ENCODE peak calls at places on chromosomes 2 and 18, in nine cellular contexts. One of them, this sample, is unnamed.

GRCh38 chr2:15584767-15585469 is 6.8 kb upstream of the DDX1 start:
- DNase-seq in cerebellar cortex: no peak
- DNase-seq in substantia nigra: no peak
- DNase-seq in CD14-positive monocyte: no peak
- DNase-seq in HS-5: no peak
- DNase-seq in transverse colon: no peak
- DNase-seq in adrenal gland: no peak
- DNase-seq in frontal cortex: no peak
- DNase-seq in GM18507: no peak
- DNase-seq in this sample: no peak

GRCh38 chr2:36889782-36890181 is 76.6 kb downstream of the STRN start:
- DNase-seq in CD14-positive monocyte: no peak
- DNase-seq in cerebellar cortex: no peak
- DNase-seq in adrenal gland: no peak
- DNase-seq in transverse colon: no peak
- DNase-seq in HS-5: peak
- DNase-seq in frontal cortex: peak
- DNase-seq in GM18507: no peak
- DNase-seq in substantia nigra: no peak
- DNase-seq in this sample: no peak

GRCh38 chr2:85678384-85678783 is 10.4 kb upstream of the SFTPB start:
- DNase-seq in frontal cortex: no peak
- DNase-seq in substantia nigra: no peak
- DNase-seq in transverse colon: no peak
- DNase-seq in GM18507: no peak
- DNase-seq in cerebellar cortex: no peak
- DNase-seq in CD14-positive monocyte: no peak
- DNase-seq in HS-5: no peak
- DNase-seq in adrenal gland: no peak
- DNase-seq in this sample: no peak

GRCh38 chr2:73825408-73825807 is 3.4 kb upstream of the STAMBP start:
- DNase-seq in adrenal gland: no peak
- DNase-seq in GM18507: no peak
- DNase-seq in CD14-positive monocyte: no peak
- DNase-seq in cerebellar cortex: no peak
- DNase-seq in HS-5: no peak
- DNase-seq in substantia nigra: no peak
- DNase-seq in frontal cortex: no peak
- DNase-seq in transverse colon: no peak
- DNase-seq in this sample: no peak

GRCh38 chr2:181025004-181025403 is 44.6 kb downstream of the UBE2E3 start:
- DNase-seq in frontal cortex: no peak
- DNase-seq in transverse colon: no peak
- DNase-seq in adrenal gland: no peak
- DNase-seq in cerebellar cortex: no peak
- DNase-seq in substantia nigra: no peak
- DNase-seq in HS-5: no peak
- DNase-seq in GM18507: no peak
- DNase-seq in CD14-positive monocyte: no peak
- DNase-seq in this sample: peak

GRCh38 chr18:63523660-63524059 is 18.5 kb upstream of the SERPINB12 start:
- DNase-seq in GM18507: no peak
- DNase-seq in cerebellar cortex: no peak
- DNase-seq in adrenal gland: no peak
- DNase-seq in substantia nigra: no peak
- DNase-seq in transverse colon: no peak
- DNase-seq in CD14-positive monocyte: no peak
- DNase-seq in HS-5: no peak
- DNase-seq in frontal cortex: no peak
- DNase-seq in this sample: no peak

GRCh38 chr2:200455958-200456421 is 53.9 kb downstream of the KCTD18 start:
- DNase-seq in adrenal gland: peak
- DNase-seq in GM18507: no peak
- DNase-seq in frontal cortex: no peak
- DNase-seq in cerebellar cortex: no peak
- DNase-seq in HS-5: no peak
- DNase-seq in substantia nigra: no peak
- DNase-seq in transverse colon: no peak
- DNase-seq in CD14-positive monocyte: no peak
- DNase-seq in this sample: no peak

GRCh38 chr2:225398372-225398771 is 1.1 kb upstream of the NYAP2 start:
- DNase-seq in HS-5: no peak
- DNase-seq in substantia nigra: no peak
- DNase-seq in transverse colon: no peak
- DNase-seq in frontal cortex: no peak
- DNase-seq in cerebellar cortex: no peak
- DNase-seq in adrenal gland: no peak
- DNase-seq in CD14-positive monocyte: no peak
- DNase-seq in GM18507: no peak
- DNase-seq in this sample: no peak

GRCh38 chr2:150296795-150297546 is 190.5 kb downstream of the RND3 start:
- DNase-seq in adrenal gland: no peak
- DNase-seq in transverse colon: no peak
- DNase-seq in GM18507: no peak
- DNase-seq in frontal cortex: no peak
- DNase-seq in cerebellar cortex: no peak
- DNase-seq in CD14-positive monocyte: no peak
- DNase-seq in substantia nigra: no peak
- DNase-seq in HS-5: no peak
- DNase-seq in this sample: no peak

GRCh38 chr2:223834431-223834830 is 3.0 kb downstream of the AP1S3 start:
- DNase-seq in cerebellar cortex: no peak
- DNase-seq in CD14-positive monocyte: no peak
- DNase-seq in adrenal gland: no peak
- DNase-seq in transverse colon: no peak
- DNase-seq in GM18507: no peak
- DNase-seq in HS-5: no peak
- DNase-seq in frontal cortex: no peak
- DNase-seq in substantia nigra: no peak
- DNase-seq in this sample: no peak

GRCh38 chr18:48797841-48798255 is 152.9 kb downstream of the SMAD7 start:
- DNase-seq in CD14-positive monocyte: no peak
- DNase-seq in substantia nigra: no peak
- DNase-seq in adrenal gland: peak
- DNase-seq in frontal cortex: no peak
- DNase-seq in GM18507: no peak
- DNase-seq in HS-5: no peak
- DNase-seq in transverse colon: peak
- DNase-seq in cerebellar cortex: peak
- DNase-seq in this sample: peak

GRCh38 chr2:227815066-227815465 is 1.4 kb downstream of the CCL20 start:
- DNase-seq in cerebellar cortex: no peak
- DNase-seq in CD14-positive monocyte: no peak
- DNase-seq in frontal cortex: no peak
- DNase-seq in GM18507: no peak
- DNase-seq in transverse colon: no peak
- DNase-seq in HS-5: no peak
- DNase-seq in adrenal gland: no peak
- DNase-seq in substantia nigra: no peak
- DNase-seq in this sample: no peak

GRCh38 chr2:195710407-195710806 is 53.4 kb downstream of the SLC39A10 start:
- DNase-seq in cerebellar cortex: no peak
- DNase-seq in CD14-positive monocyte: no peak
- DNase-seq in transverse colon: no peak
- DNase-seq in adrenal gland: no peak
- DNase-seq in HS-5: peak
- DNase-seq in substantia nigra: no peak
- DNase-seq in frontal cortex: no peak
- DNase-seq in GM18507: no peak
- DNase-seq in this sample: no peak

GRCh38 chr2:8030694-8031303 is 651.1 kb upstream of the ID2 start:
- DNase-seq in adrenal gland: no peak
- DNase-seq in cerebellar cortex: no peak
- DNase-seq in HS-5: no peak
- DNase-seq in CD14-positive monocyte: no peak
- DNase-seq in substantia nigra: no peak
- DNase-seq in transverse colon: no peak
- DNase-seq in frontal cortex: no peak
- DNase-seq in GM18507: no peak
- DNase-seq in this sample: no peak

GRCh38 chr2:163711699-163712098 is 24.1 kb downstream of the FIGN start:
- DNase-seq in adrenal gland: no peak
- DNase-seq in substantia nigra: no peak
- DNase-seq in GM18507: no peak
- DNase-seq in frontal cortex: no peak
- DNase-seq in cerebellar cortex: no peak
- DNase-seq in transverse colon: no peak
- DNase-seq in CD14-positive monocyte: no peak
- DNase-seq in HS-5: no peak
- DNase-seq in this sample: no peak

GRCh38 chr2:9336534-9337354 is 86.6 kb downstream of the ITGB1BP1 start:
- DNase-seq in substantia nigra: no peak
- DNase-seq in frontal cortex: peak
- DNase-seq in cerebellar cortex: peak
- DNase-seq in HS-5: no peak
- DNase-seq in CD14-positive monocyte: no peak
- DNase-seq in GM18507: no peak
- DNase-seq in transverse colon: peak
- DNase-seq in adrenal gland: peak
- DNase-seq in this sample: peak

GRCh38 chr18:361941-362913 is 94.4 kb upstream of the THOC1 start:
- DNase-seq in HS-5: peak
- DNase-seq in CD14-positive monocyte: no peak
- DNase-seq in frontal cortex: no peak
- DNase-seq in cerebellar cortex: no peak
- DNase-seq in substantia nigra: no peak
- DNase-seq in adrenal gland: no peak
- DNase-seq in transverse colon: no peak
- DNase-seq in GM18507: no peak
- DNase-seq in this sample: no peak

GRCh38 chr2:77816618-77817017 is 294.4 kb upstream of the LRRTM4 start:
- DNase-seq in adrenal gland: no peak
- DNase-seq in GM18507: no peak
- DNase-seq in substantia nigra: no peak
- DNase-seq in cerebellar cortex: no peak
- DNase-seq in frontal cortex: no peak
- DNase-seq in CD14-positive monocyte: no peak
- DNase-seq in transverse colon: no peak
- DNase-seq in HS-5: no peak
- DNase-seq in this sample: no peak

GRCh38 chr18:32576296-32576916 is 105.7 kb upstream of the GAREM1 start:
- DNase-seq in CD14-positive monocyte: no peak
- DNase-seq in HS-5: no peak
- DNase-seq in cerebellar cortex: peak
- DNase-seq in adrenal gland: no peak
- DNase-seq in frontal cortex: no peak
- DNase-seq in transverse colon: no peak
- DNase-seq in GM18507: no peak
- DNase-seq in substantia nigra: peak
- DNase-seq in this sample: peak

This sample was measured in G401.